ENCODE peak calls at places on chromosomes 2 and 18, in seven cellular contexts. N is HCT116, J is A549, Z is K562, G is SK-N-SH, K is GM12878, V is WTC11. M is an unnamed sample.

GRCh38 chr2:172239944-172240590 is 137.4 kb upstream of the DLX2 start:
- DNase-seq in N (no peak), J (no peak), Z (peak; percentile 41), G (no peak), K (no peak), V (no peak), M (no peak)

GRCh38 chr2:121949271-121949670 is 193.8 kb downstream of the TSN start:
- DNase-seq in N (no peak), J (no peak), Z (no peak), G (no peak), K (no peak), V (no peak), M (no peak)

GRCh38 chr2:24359701-24360049 is 661 bp downstream of the ITSN2 start:
- DNase-seq in N (no peak), J (no peak), Z (no peak), G (no peak), K (no peak), V (no peak), M (peak; percentile 40)

GRCh38 chr18:43605224-43605623 is 327.9 kb upstream of the SYT4 start:
- DNase-seq in N (no peak), J (no peak), Z (no peak), G (no peak), K (no peak), V (no peak), M (no peak)

GRCh38 chr2:15115786-15116185 is 445.3 kb downstream of the NBAS start:
- DNase-seq in N (no peak), J (no peak), Z (no peak), G (no peak), K (no peak), V (no peak), M (peak; percentile 97)

GRCh38 chr2:74119324-74119723 is 28.4 kb downstream of the BOLA3 start:
- DNase-seq in N (no peak), J (no peak), Z (no peak), G (no peak), K (no peak), V (no peak), M (peak; percentile 30)

GRCh38 chr2:35168351-35168750 is 1187.2 kb upstream of the CRIM1 start:
- DNase-seq in N (no peak), J (no peak), Z (no peak), G (no peak), K (no peak), V (no peak), M (peak; percentile 8)

GRCh38 chr2:15031745-15032240 is 399.3 kb downstream of the LRATD1 start:
- DNase-seq in N (no peak), J (peak; percentile 28), Z (no peak), G (no peak), K (peak; percentile 28), V (no peak), M (no peak)

GRCh38 chr18:26134110-26134509 is 441 bp downstream of the PSMA8 start:
- DNase-seq in N (no peak), J (no peak), Z (no peak), G (no peak), K (no peak), V (no peak), M (no peak)

GRCh38 chr18:57921708-57922107 is 118.6 kb upstream of the ATP8B1 start:
- DNase-seq in N (peak; percentile 23), J (no peak), Z (peak; percentile 10), G (no peak), K (no peak), V (no peak), M (peak; percentile 55)

GRCh38 chr2:212145111-212145510 is 393.5 kb downstream of the ERBB4 start:
- DNase-seq in N (no peak), J (no peak), Z (no peak), G (no peak), K (no peak), V (no peak), M (no peak)

GRCh38 chr2:107025869-107026380 is 140.0 kb upstream of the ST6GAL2 start:
- DNase-seq in N (no peak), J (peak; percentile 99), Z (no peak), G (no peak), K (no peak), V (no peak), M (no peak)

GRCh38 chr18:33201509-33201926 is 239.0 kb downstream of the CCDC178 start:
- DNase-seq in N (no peak), J (peak; percentile 6), Z (no peak), G (peak; percentile 16), K (no peak), V (peak; percentile 64), M (peak; percentile 34)
- TF ChIP-seq CTCF in N (peak; percentile 13), J (peak; percentile 14), Z (no peak), G (peak; percentile 63), K (peak; percentile 41), V (peak; percentile 62), M (peak; percentile 67)

GRCh38 chr2:241011751-241012510 is 13.5 kb downstream of the SNED1 start:
- DNase-seq in N (no peak), J (no peak), Z (no peak), G (peak; percentile 40), K (no peak), V (no peak), M (no peak)
- TF ChIP-seq MAX in N (no peak), J (no peak), Z (no peak), G (no peak), K (no peak), V (no peak), M (no peak)

DNA sequence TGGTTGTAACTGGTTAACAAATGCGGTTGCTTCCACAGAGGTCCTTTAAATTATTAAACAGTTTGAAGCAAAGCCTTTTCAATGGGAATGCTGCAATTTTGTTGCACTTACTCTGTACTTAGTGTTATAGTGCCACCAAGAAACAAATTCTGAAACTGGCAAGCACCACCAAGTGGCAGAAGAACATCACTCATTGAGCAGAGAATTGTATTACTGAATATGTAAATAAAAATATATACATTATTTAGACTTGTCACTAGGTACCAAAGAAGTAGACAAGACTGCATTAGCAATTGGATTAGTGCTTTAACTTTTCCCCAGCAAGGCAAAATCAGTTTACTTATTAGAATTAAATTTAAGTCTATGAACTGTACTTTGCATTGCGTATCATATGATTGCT is 2.7 kb upstream of the TMEFF2 start:
- DNase-seq in N (no peak), J (peak; percentile 13), Z (no peak), G (no peak), K (no peak), V (no peak), M (no peak)
- TF ChIP-seq CTCF in N (peak; percentile 25), J (peak; percentile 42), Z (no peak), G (peak; percentile 53), K (no peak), V (no peak), M (peak; percentile 11)

DNA sequence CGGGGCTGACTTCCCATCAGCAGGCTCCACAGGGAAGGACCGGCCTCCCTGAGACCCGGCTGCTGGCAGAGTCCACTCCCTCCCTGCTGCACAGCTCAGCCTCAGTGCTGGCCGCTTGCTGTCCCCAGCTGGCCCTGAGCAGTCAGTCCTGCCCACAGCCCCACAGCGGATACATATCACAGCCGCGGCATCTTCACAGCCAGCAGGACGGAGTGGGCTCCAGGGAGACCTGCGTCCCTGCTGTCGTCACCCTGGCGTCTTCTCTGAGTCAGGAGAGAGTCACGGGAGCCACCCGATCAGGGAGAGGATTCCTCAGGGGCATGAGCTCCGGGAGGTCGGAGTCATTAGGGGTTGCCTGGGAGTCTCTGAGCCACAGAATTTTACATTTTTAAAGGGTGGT is 13.1 kb upstream of the SNTG2 start:
- DNase-seq in N (no peak), J (no peak), Z (no peak), G (no peak), K (no peak), V (no peak), M (no peak)
- TF ChIP-seq MAX in N (no peak), J (no peak), Z (no peak), G (no peak), K (no peak), V (no peak), M (no peak)

M was measured in NB4.